ENCODE peak calls at places on chromosomes 6 and 20, in nine cellular contexts. W is A549, V is RWPE1, K is iPS DF 6.9, X is right cardiac atrium, D is sigmoid colon, A is ovary, O is AG04450, R is stomach. N is an unnamed sample.

GRCh38 chr6:134714679-134715078 is 235.2 kb downstream of the ALDH8A1 start:
- DNase-seq in W (no peak), V (no peak), K (no peak), X (no peak), D (no peak), A (no peak), O (no peak), R (no peak), N (no peak)

GRCh38 chr6:122068291-122068769 is 331.1 kb upstream of the HSF2 start:
- DNase-seq in W (no peak), V (no peak), K (no peak), X (no peak), D (no peak), A (no peak), O (no peak), R (no peak), N (no peak)

GRCh38 chr20:10906830-10907229 is 233.0 kb upstream of the JAG1 start:
- DNase-seq in W (no peak), V (no peak), K (no peak), X (no peak), D (no peak), A (no peak), O (no peak), R (no peak), N (no peak)

GRCh38 chr6:28383235-28384142 is 16.1 kb downstream of the ZSCAN12 start:
- DNase-seq in W (peak; percentile 91), V (peak; percentile 82), K (peak; percentile 79), X (peak; percentile 86), D (peak; percentile 94), A (peak; percentile 90), O (peak; percentile 65), R (peak; percentile 88), N (peak; percentile 47)

GRCh38 chr6:32108094-32108627 is 977 bp downstream of the TNXB start:
- DNase-seq in W (no peak), V (peak; percentile 42), K (no peak), X (peak; percentile 84), D (peak; percentile 87), A (peak; percentile 88), O (no peak), R (peak; percentile 56), N (no peak)

GRCh38 chr6:136609878-136610706 is 59.9 kb upstream of the MAP7 start:
- DNase-seq in W (peak; percentile 96), V (peak; percentile 95), K (no peak), X (peak; percentile 49), D (peak; percentile 85), A (no peak), O (peak; percentile 98), R (peak; percentile 64), N (no peak)

GRCh38 chr6:122789078-122789861 is at the start of gene SMPDL3A:
- DNase-seq in W (peak; percentile 73), V (peak; percentile 55), K (peak; percentile 39), X (peak; percentile 68), D (peak; percentile 89), A (peak; percentile 86), O (peak; percentile 92), R (peak; percentile 70), N (peak; percentile 84)

GRCh38 chr6:2895072-2895471 is 8.0 kb downstream of the SERPINB9 start:
- DNase-seq in W (no peak), V (no peak), K (no peak), X (no peak), D (no peak), A (no peak), O (no peak), R (no peak), N (no peak)

GRCh38 chr6:153170511-153170910 is 39.4 kb upstream of the RGS17 start:
- DNase-seq in W (peak; percentile 73), V (peak; percentile 73), K (no peak), X (no peak), D (no peak), A (no peak), O (no peak), R (no peak), N (no peak)

GRCh38 chr6:113909224-113909856 is 52.2 kb downstream of the MARCKS start:
- DNase-seq in W (peak; percentile 47), V (peak; percentile 43), K (peak; percentile 50), X (no peak), D (no peak), A (no peak), O (peak; percentile 63), R (no peak), N (no peak)

GRCh38 chr6:38713812-38714211 is 1.3 kb upstream of the DNAH8 start:
- DNase-seq in W (no peak), V (no peak), K (no peak), X (no peak), D (no peak), A (no peak), O (no peak), R (no peak), N (no peak)

GRCh38 chr6:62236784-62237183 is 49.2 kb downstream of the KHDRBS2 start:
- DNase-seq in W (no peak), V (no peak), K (no peak), X (no peak), D (no peak), A (no peak), O (no peak), R (no peak), N (no peak)

GRCh38 chr6:113359155-113360140 is 497.7 kb upstream of the MARCKS start:
- DNase-seq in W (peak; percentile 6), V (peak; percentile 37), K (no peak), X (no peak), D (no peak), A (no peak), O (no peak), R (peak; percentile 42), N (no peak)

GRCh38 chr6:47414517-47415167 is 62.9 kb upstream of the CD2AP start:
- DNase-seq in W (peak; percentile 63), V (no peak), K (no peak), X (no peak), D (no peak), A (no peak), O (no peak), R (no peak), N (no peak)

GRCh38 chr6:40176117-40176516 is 241.9 kb upstream of the MOCS1 start:
- DNase-seq in W (no peak), V (no peak), K (no peak), X (no peak), D (no peak), A (no peak), O (no peak), R (no peak), N (no peak)

GRCh38 chr20:36606171-36607116 is 865 bp downstream of the RAB5IF start:
- DNase-seq in W (peak; percentile 61), V (peak; percentile 34), K (no peak), X (no peak), D (no peak), A (no peak), O (no peak), R (peak; percentile 35), N (no peak)

DNA sequence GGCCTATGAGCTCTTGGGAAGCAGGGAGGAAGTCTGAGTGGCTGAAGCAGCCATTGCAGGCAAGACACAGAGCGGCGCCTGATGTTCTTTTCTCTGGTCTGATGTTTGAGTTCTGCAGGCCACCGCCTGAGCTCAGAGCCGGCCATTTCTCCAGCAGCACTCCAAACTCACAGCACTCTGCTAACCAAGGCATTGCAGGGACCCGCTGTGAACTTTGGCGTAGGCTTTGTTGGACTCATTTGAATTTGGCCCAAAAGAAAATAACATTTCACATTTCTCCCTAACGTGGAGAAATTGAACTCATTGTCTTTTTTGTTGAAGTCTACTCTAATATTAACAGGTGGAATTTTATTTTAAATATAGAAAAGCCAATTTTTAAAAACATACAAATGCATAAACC is 336.1 kb downstream of the FARS2 start:
- DNase-seq in W (no peak), V (no peak), K (no peak), X (no peak), D (no peak), A (no peak), O (no peak), R (no peak), N (no peak)
- H3K27ac ChIP-seq in W (no peak overlapping the region), V (no peak overlapping the region), K (no peak overlapping the region), X (no peak overlapping the region), D (no peak overlapping the region), A (no peak overlapping the region), O (no peak overlapping the region), R (no peak overlapping the region), N (no peak overlapping the region)

GRCh38 chr6:15457121-15457646 is 205.6 kb downstream of the DTNBP1 start:
- DNase-seq in W (no peak), V (no peak), K (no peak), X (no peak), D (no peak), A (no peak), O (no peak), R (no peak), N (no peak)
- H3K27ac ChIP-seq in W (no peak overlapping the region), V (no peak overlapping the region), K (no peak overlapping the region), X (no peak overlapping the region), D (no peak overlapping the region), A (no peak overlapping the region), O (no peak overlapping the region), R (no peak overlapping the region), N (no peak overlapping the region)

GRCh38 chr6:157429248-157429647 is 48.3 kb downstream of the ZDHHC14 start:
- DNase-seq in W (no peak), V (no peak), K (no peak), X (no peak), D (no peak), A (no peak), O (no peak), R (no peak), N (no peak)
- H3K27ac ChIP-seq in W (no peak overlapping the region), V (no peak overlapping the region), K (no peak overlapping the region), X (no peak overlapping the region), D (no peak overlapping the region), A (no peak overlapping the region), O (no peak overlapping the region), R (no peak overlapping the region), N (no peak overlapping the region)

DNA sequence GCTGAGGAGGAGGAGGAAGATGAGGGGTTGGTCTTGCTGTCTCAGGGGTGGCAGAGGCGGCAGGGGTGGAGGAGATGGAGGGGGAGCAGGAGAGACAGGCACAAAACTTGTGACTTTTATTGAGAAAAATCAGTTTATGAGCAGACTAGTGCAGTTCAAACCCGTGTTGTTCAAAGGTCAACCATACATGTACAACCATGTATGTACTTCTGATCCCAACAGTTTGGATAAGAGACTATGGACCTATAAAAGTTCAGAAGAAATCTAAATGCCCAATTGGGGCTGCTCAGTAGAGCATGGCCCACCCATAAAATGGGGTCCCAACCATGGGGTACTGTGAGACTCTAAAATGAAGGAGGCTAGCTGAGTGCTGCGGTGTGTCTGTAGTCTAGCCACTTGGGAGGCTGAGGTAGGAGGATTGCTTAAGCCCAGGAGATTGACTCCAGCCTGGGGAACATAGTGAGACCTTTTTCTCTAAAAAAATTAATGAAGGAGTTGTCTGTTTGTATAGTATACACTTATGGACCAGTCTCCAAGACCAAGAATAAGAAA is 7.6 kb upstream of the SLC22A7 start:
- DNase-seq in W (no peak), V (no peak), K (no peak), X (no peak), D (no peak), A (no peak), O (no peak), R (no peak), N (no peak)
- H3K27ac ChIP-seq in W (no peak overlapping the region), V (no peak overlapping the region), K (no peak overlapping the region), X (no peak overlapping the region), D (no peak overlapping the region), A (no peak overlapping the region), O (no peak overlapping the region), R (no peak overlapping the region), N (no peak overlapping the region)

GRCh38 chr6:157314705-157315321 is 8.5 kb downstream of the TMEM242 start:
- DNase-seq in W (peak; percentile 60), V (peak; percentile 72), K (no peak), X (no peak), D (no peak), A (no peak), O (peak; percentile 64), R (no peak), N (no peak)
- H3K27ac ChIP-seq in W (no peak overlapping the region), V (no peak overlapping the region), K (no peak overlapping the region), X (no peak overlapping the region), D (no peak overlapping the region), A (no peak overlapping the region), O (no peak overlapping the region), R (no peak overlapping the region), N (peak overlapping the region; percentile 8)